ENCODE peak calls at places on chromosomes 3 and 15, in five cellular contexts. C is brain microvascular endothelial cell, H is GM12864, W is astrocyte of the spinal cord, S is lower lobe of right lung. B is an unnamed sample.

GRCh38 chr15:64749999-64750657 is 25.3 kb downstream of the RBPMS2 start:
- DNase-seq in H (no peak), W (no peak), C (peak), S (no peak), B (no peak)

GRCh38 chr3:190862209-190863118 is at the start of gene GMNC:
- DNase-seq in H (no peak), W (peak), C (peak), S (peak), B (peak)

GRCh38 chr3:97961276-97961623 is 11.0 kb downstream of the RIOX2 start:
- DNase-seq in C (no peak), S (no peak), H (no peak), W (no peak), B (no peak)

GRCh38 chr15:31332681-31333071 is 6.0 kb downstream of the KLF13 start:
- DNase-seq in W (no peak), H (no peak), S (no peak), C (no peak), B (no peak)

GRCh38 chr3:143654906-143655305 is 193.4 kb downstream of the SLC9A9 start:
- DNase-seq in S (no peak), W (peak), C (no peak), H (no peak), B (no peak)

GRCh38 chr3:46664971-46665762 is 28.3 kb downstream of the ALS2CL start:
- DNase-seq in S (peak), H (no peak), W (no peak), C (no peak), B (no peak)

GRCh38 chr15:37880009-37880834 is 54.2 kb upstream of the TMCO5A start:
- DNase-seq in W (peak), H (peak), S (no peak), C (peak), B (no peak)

GRCh38 chr3:46097691-46098241 is 70.5 kb upstream of the XCR1 start:
- DNase-seq in W (peak), S (no peak), C (peak), H (no peak), B (peak)

GRCh38 chr15:52228928-52229327 is 37.7 kb upstream of the GNB5 start:
- DNase-seq in C (no peak), H (peak), S (no peak), W (no peak), B (no peak)

GRCh38 chr3:195697582-195698324 is 23.0 kb upstream of the MUC20 start:
- DNase-seq in H (no peak), S (no peak), C (peak), W (peak), B (no peak)

GRCh38 chr15:64930019-64930652 is 18.4 kb downstream of the ANKDD1A start:
- DNase-seq in C (no peak), H (peak), W (no peak), S (no peak), B (peak)

GRCh38 chr15:57334257-57334656 is 42.0 kb upstream of the CGNL1 start:
- DNase-seq in C (peak), S (no peak), W (peak), H (no peak), B (no peak)

GRCh38 chr3:39990532-39990931 is 181.1 kb downstream of the MYRIP start:
- DNase-seq in S (no peak), C (peak), W (peak), H (peak), B (no peak)

GRCh38 chr3:23992051-23992628 is 47.1 kb downstream of the NR1D2 start:
- DNase-seq in H (no peak), S (no peak), W (peak), C (no peak), B (no peak)

GRCh38 chr3:85801955-85802354 is 843.2 kb downstream of the CADM2 start:
- DNase-seq in C (no peak), S (no peak), W (no peak), H (no peak), B (no peak)

GRCh38 chr15:46677491-46677890 is 1039.8 kb upstream of the SEMA6D start:
- DNase-seq in H (no peak), C (no peak), S (no peak), W (no peak), B (no peak)

GRCh38 chr3:57959407-57960173 is 48.6 kb upstream of the FLNB start:
- DNase-seq in C (peak), S (no peak), W (peak), H (no peak), B (peak)

GRCh38 chr3:78101363-78101762 is 1061.5 kb downstream of the ROBO2 start:
- DNase-seq in H (no peak), S (no peak), W (peak), C (peak), B (no peak)

GRCh38 chr15:22903961-22904534 is 65.6 kb downstream of the NIPA2 start:
- DNase-seq in S (no peak), H (no peak), W (no peak), C (no peak), B (no peak)

GRCh38 chr3:45225465-45226205 is 452 bp downstream of the TMEM158 start:
- DNase-seq in W (no peak), C (no peak), H (no peak), S (peak), B (no peak)

GRCh38 chr3:159252274-159252673 is 450.4 kb downstream of the MFSD1 start:
- DNase-seq in S (no peak), C (no peak), W (peak), H (no peak), B (no peak)

GRCh38 chr3:57961828-57962447 is 46.3 kb upstream of the FLNB start:
- DNase-seq in C (peak), H (no peak), S (no peak), W (peak), B (no peak)

GRCh38 chr15:57591237-57591821 is 375 bp upstream of the MYZAP start:
- DNase-seq in H (no peak), W (no peak), S (no peak), C (no peak), B (no peak)

DNA sequence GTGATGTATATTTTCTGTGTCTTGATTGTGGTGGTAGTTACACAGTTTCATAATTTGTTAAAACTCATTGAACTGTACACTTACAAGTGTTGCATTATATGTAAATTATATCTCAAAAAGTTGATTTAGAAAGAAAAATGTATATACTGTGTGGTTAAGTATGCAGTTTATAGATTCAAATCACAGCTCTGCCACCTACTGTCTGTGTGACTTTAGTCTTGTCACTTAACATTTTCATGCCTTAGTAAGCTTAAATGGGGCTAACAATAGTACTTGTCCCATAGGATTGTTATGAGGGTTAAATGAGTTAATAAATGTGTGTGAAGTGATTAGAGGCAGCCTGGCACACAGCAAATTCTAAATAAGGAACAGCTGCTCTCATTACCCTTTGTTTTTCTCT is 120.9 kb upstream of the P2RY1 start:
- DNase-seq in C (no peak), W (no peak), H (no peak), S (no peak), B (no peak)
- TF ChIP-seq CTCF in C (no peak), W (no peak), H (no peak), S (no peak), B (no peak)

GRCh38 chr3:133821767-133822638 is 16.4 kb downstream of the SRPRB start:
- DNase-seq in S (no peak), H (no peak), C (peak), W (peak), B (no peak)
- TF ChIP-seq CTCF in S (no peak), H (peak), C (no peak), W (peak), B (no peak)

DNA sequence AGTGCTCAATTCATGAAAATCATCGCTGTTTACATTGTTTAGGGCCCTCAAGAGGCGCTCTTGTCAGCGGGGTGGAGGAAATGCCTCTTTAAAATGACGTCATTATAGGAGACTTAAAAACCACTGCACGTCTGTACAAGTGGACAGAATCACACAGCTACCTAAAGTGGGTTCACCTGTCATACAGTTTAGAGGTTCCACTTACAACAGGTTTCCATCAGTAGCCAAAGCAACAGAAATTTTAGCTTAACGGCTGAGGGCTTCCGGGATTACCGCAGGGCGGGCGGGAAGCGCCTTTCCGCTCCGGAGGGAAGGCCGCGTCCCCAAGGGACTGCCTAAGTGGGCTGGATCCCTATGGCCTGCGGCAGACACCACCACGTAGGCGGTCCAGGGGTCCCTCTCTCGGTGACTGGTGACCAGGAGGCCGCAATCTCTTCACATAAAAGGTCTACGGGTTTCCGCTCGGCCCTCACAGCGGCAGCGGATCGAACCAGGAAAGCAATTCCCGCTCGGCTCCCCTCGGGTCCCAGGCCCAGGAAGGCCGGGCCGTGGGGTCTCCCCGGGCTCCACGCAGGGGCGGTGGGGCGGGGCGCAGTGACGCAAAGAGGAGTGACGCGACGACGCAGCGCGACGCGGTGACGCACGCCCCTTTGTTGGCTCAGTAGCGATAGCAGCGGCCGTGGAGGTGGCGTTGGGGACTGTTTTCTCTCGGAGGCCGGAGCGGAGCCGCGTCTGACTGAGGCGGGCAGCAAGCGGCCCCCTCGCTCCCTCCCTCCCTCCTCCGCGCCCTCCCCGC is at the start of gene ARIH1:
- DNase-seq in H (peak), C (peak), W (peak), S (peak), B (peak)
- TF ChIP-seq CTCF in H (peak), C (peak), W (peak), S (peak), B (no peak)

GRCh38 chr3:148379763-148380162 is 317.9 kb upstream of the AGTR1 start:
- DNase-seq in W (peak), C (peak), S (no peak), H (peak), B (no peak)
- TF ChIP-seq CTCF in W (peak), C (peak), S (peak), H (peak), B (no peak)

GRCh38 chr3:123880998-123881561 is 3.1 kb downstream of the MYLK start:
- DNase-seq in W (peak), H (no peak), C (peak), S (no peak), B (no peak)

GRCh38 chr3:123878807-123879206 is 5.3 kb downstream of the MYLK start:
- DNase-seq in W (no peak), C (no peak), H (no peak), S (no peak), B (no peak)

GRCh38 chr3:123877965-123878364 is 6.2 kb downstream of the MYLK start:
- DNase-seq in W (no peak), C (no peak), H (no peak), S (no peak), B (no peak)

GRCh38 chr3:123877466-123877865 is 6.7 kb downstream of the MYLK start:
- DNase-seq in H (no peak), W (no peak), S (no peak), C (no peak), B (no peak)

GRCh38 chr3:123876858-123877257 is 7.3 kb downstream of the MYLK start:
- DNase-seq in H (no peak), W (no peak), S (no peak), C (no peak), B (no peak)
- TF ChIP-seq CTCF in H (peak), W (no peak), S (peak), C (peak), B (peak)

DNA sequence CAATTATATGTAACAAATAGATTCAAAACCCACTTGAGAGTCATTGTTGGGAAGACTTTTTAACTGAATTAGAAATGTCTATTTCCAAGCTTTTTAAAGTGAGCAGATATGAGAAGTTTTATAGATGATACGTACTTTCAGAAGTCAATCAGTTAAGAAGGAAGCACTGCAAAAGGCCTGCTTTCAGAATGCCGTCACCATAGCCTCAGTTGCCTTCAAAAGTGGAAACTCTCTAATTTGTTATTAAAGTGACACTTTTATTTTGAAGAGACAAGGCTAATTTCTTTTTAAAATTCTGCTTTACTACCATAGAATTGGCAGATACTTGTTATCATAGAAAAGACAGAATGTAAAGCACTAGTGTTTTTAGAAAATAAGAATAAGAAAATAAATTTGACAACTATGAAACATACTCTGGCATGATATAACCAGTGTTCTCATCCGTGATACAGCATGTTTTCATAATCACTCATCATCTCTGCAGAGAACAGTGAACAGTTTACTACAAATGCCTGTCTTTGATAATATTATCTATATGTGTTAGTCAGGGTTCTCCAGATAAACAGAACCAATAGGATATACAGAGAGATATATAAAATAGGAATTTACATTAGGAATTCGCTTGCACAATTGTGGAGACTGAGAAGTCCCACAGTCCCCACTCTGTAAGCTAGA is 6.9 kb upstream of the PLD1 start:
- DNase-seq in H (no peak), W (no peak), C (peak), S (no peak), B (no peak)
- TF ChIP-seq CTCF in H (no peak), W (no peak), C (no peak), S (no peak), B (no peak)

B was measured in CD14-positive monocyte.